ENCODE peak calls at places on chromosomes 3 and 15, in six cellular contexts. E is GF-D8, B is activated T-cell treated with anti-CD3 and anti-CD28 coated beads for 1 hour, S is endothelial cell of umbilical vein, U is ELR, M is GM03348. A is an unnamed sample.

GRCh38 chr3:134659391-134660045 is 8.7 kb upstream of the KY start:
- DNase-seq in E (no peak), B (no peak), S (no peak), U (no peak), M (no peak), A (no peak)

GRCh38 chr3:59994720-59995304 is 945.0 kb upstream of the CFAP20DC start:
- DNase-seq in E (no peak), B (no peak), S (no peak), U (no peak), M (no peak), A (no peak)

GRCh38 chr3:155391583-155391982 is 98.1 kb upstream of the STRIT1 start:
- DNase-seq in E (no peak), B (no peak), S (no peak), U (peak; percentile 52), M (peak; percentile 87), A (no peak)

GRCh38 chr3:181105636-181106035 is 116.1 kb upstream of the DNAJC19 start:
- DNase-seq in E (no peak), B (no peak), S (no peak), U (no peak), M (no peak), A (no peak)

GRCh38 chr15:61037031-61037430 is 192.1 kb downstream of the RORA start:
- DNase-seq in E (no peak), B (no peak), S (peak; percentile 68), U (no peak), M (peak; percentile 64), A (no peak)

GRCh38 chr3:31634485-31634884 is 101.8 kb downstream of the STT3B start:
- DNase-seq in E (no peak), B (no peak), S (no peak), U (peak; percentile 85), M (peak; percentile 49), A (peak; percentile 75)

GRCh38 chr3:46695962-46696922 is 2.8 kb upstream of the ALS2CL start:
- DNase-seq in E (no peak), B (no peak), S (no peak), U (peak; percentile 17), M (peak; percentile 52), A (no peak)

GRCh38 chr15:29103825-29104565 is 165.6 kb downstream of the NSMCE3 start:
- DNase-seq in E (no peak), B (peak; percentile 41), S (peak; percentile 79), U (peak; percentile 75), M (peak; percentile 95), A (peak; percentile 23)

GRCh38 chr3:144989756-144990155 is 1018.1 kb downstream of the DIPK2A start:
- DNase-seq in E (no peak), B (no peak), S (no peak), U (peak; percentile 1), M (no peak), A (peak; percentile 12)

GRCh38 chr3:68972358-68972979 is 40.1 kb upstream of the TAFA4 start:
- DNase-seq in E (no peak), B (peak; percentile 1), S (peak; percentile 65), U (peak; percentile 64), M (peak; percentile 67), A (no peak)

GRCh38 chr3:49295489-49296058 is 18.5 kb upstream of the C3orf62 start:
- DNase-seq in E (no peak), B (peak; percentile 11), S (peak; percentile 55), U (peak; percentile 60), M (peak; percentile 70), A (no peak)

GRCh38 chr3:29283297-29283681 is 2.4 kb downstream of the RBMS3 start:
- DNase-seq in E (no peak), B (no peak), S (no peak), U (peak; percentile 52), M (peak; percentile 7), A (no peak)

GRCh38 chr15:98649996-98650870 is 1.9 kb downstream of the IGF1R start:
- DNase-seq in E (peak; percentile 12), B (peak; percentile 11), S (peak; percentile 24), U (peak; percentile 40), M (peak; percentile 55), A (no peak)

A was measured in NCI-H226.